ENCODE peak calls at places on chromosomes 1 and 21, in ten cellular contexts. Q is nucleus accumbens; N is Right ventricle myocardium inferior; G is kidney glomerular epithelial cell; M is NCI-H510A treated with DMSO at 0.1 percent for 48 hours; X is ureter; T is activated T-helper 1 cell treated with anti-CD3 and anti-CD28 coated beads, Interleukin-12 subunit alpha, Interleukin-12 subunit beta, Interleukin-2, Interleukin-4 antibody, amounts not matched to agents 30 ng/mL and 10 ng/mL and 1 ng/mL, durations not matched to agents 14 hours and 24 hours and 36 hours; S is NCI-H1694 treated with DMSO at 0.1 percent for 48 hours; D is HT1080; B is EL. J is an unnamed sample.
A peak's percentile ranks its signal among the peaks of the same experiment; 100 is the strongest.

GRCh38 chr1:92543131-92544055 is 56.7 kb upstream of the GFI1 start:
- DNase-seq in N (no peak), B (no peak), X (no peak), M (no peak), S (no peak), D (no peak), Q (no peak), T (no peak), G (no peak), J (no peak)

GRCh38 chr1:56065729-56066128 is 513.6 kb downstream of the PLPP3 start:
- DNase-seq in T (no peak), X (no peak), S (no peak), D (peak; percentile 42), M (no peak), B (peak; percentile 86), G (peak; percentile 81), Q (no peak), N (no peak), J (no peak)

GRCh38 chr1:41618871-41619270 is 134.4 kb upstream of the EDN2 start:
- DNase-seq in M (no peak), D (no peak), Q (no peak), X (peak; percentile 39), S (no peak), N (no peak), G (no peak), T (no peak), B (no peak), J (no peak)

GRCh38 chr21:14078746-14079375 is 131.9 kb downstream of the LIPI start:
- DNase-seq in X (no peak), N (no peak), S (no peak), Q (no peak), B (no peak), G (no peak), M (no peak), T (no peak), D (no peak), J (no peak)

GRCh38 chr21:38802050-38803026 is 3.4 kb upstream of the ETS2 start:
- DNase-seq in B (no peak), S (no peak), D (no peak), M (peak; percentile 46), X (no peak), N (no peak), T (no peak), Q (no peak), G (peak; percentile 37), J (no peak)

GRCh38 chr1:157092831-157093230 is 6.8 kb downstream of the ETV3L start:
- DNase-seq in S (no peak), B (no peak), M (no peak), D (no peak), T (no peak), N (peak; percentile 85), G (no peak), Q (peak; percentile 51), X (no peak), J (no peak)

GRCh38 chr1:21271550-21271949 is 18.7 kb downstream of the ECE1 start:
- DNase-seq in M (no peak), N (no peak), D (no peak), X (no peak), B (no peak), T (no peak), S (no peak), Q (no peak), G (no peak), J (no peak)

GRCh38 chr1:231192620-231193163 is 30.8 kb downstream of the TRIM67 start:
- DNase-seq in S (no peak), B (no peak), D (peak; percentile 48), M (no peak), X (peak; percentile 71), T (no peak), Q (peak; percentile 79), G (peak; percentile 54), N (peak; percentile 75), J (peak; percentile 67)

GRCh38 chr21:14318598-14318997 is 64.3 kb downstream of the HSPA13 start:
- DNase-seq in G (no peak), M (no peak), N (no peak), T (no peak), S (no peak), X (no peak), Q (no peak), B (no peak), D (no peak), J (no peak)

GRCh38 chr21:33901421-33902288 is 13.9 kb downstream of the ATP5PO start:
- DNase-seq in X (no peak), S (peak; percentile 49), D (peak; percentile 51), G (no peak), N (no peak), T (no peak), Q (peak; percentile 52), M (peak; percentile 19), B (peak; percentile 65), J (peak; percentile 77)

GRCh38 chr1:201825245-201825644 is 3.7 kb upstream of the IPO9 start:
- DNase-seq in Q (peak; percentile 11), B (no peak), N (no peak), G (no peak), M (no peak), T (no peak), S (no peak), X (no peak), D (no peak), J (no peak)

GRCh38 chr1:169546087-169546995 is 39.9 kb downstream of the F5 start:
- DNase-seq in X (peak; percentile 70), S (peak; percentile 79), T (peak; percentile 40), N (no peak), G (peak; percentile 64), B (peak; percentile 66), Q (peak; percentile 69), M (peak; percentile 72), D (peak; percentile 66), J (peak; percentile 74)

GRCh38 chr1:185083818-185084217 is 38.5 kb downstream of the RNF2 start:
- DNase-seq in Q (no peak), S (no peak), B (no peak), D (no peak), M (no peak), T (no peak), G (no peak), N (no peak), X (no peak), J (no peak)

J was measured in H4.